ENCODE peak calls at places on chromosome 16, in six cellular contexts. One of them, this sample, is unnamed.

GRCh38 chr16:55444754-55445485 is 34.1 kb upstream of the MMP2 start:
- DNase-seq in NCI-H446 treated with DMSO at 0.1 percent for 48 hours: no peak
- DNase-seq in brain pericyte: no peak
- DNase-seq in T-helper 2 cell: no peak
- DNase-seq in fibroblast of pulmonary artery: no peak
- DNase-seq in renal cortical epithelial cell: no peak
- DNase-seq in this sample: no peak

GRCh38 chr16:79444522-79445040 is 156.0 kb downstream of the MAF start:
- DNase-seq in NCI-H446 treated with DMSO at 0.1 percent for 48 hours: no peak
- DNase-seq in brain pericyte: no peak
- DNase-seq in renal cortical epithelial cell: no peak
- DNase-seq in fibroblast of pulmonary artery: no peak
- DNase-seq in T-helper 2 cell: no peak
- DNase-seq in this sample: no peak

GRCh38 chr16:21997693-21998480 is 3.0 kb downstream of the PDZD9 start:
- DNase-seq in brain pericyte: no peak
- DNase-seq in NCI-H446 treated with DMSO at 0.1 percent for 48 hours: no peak
- DNase-seq in renal cortical epithelial cell: no peak
- DNase-seq in fibroblast of pulmonary artery: peak; percentile 52
- DNase-seq in T-helper 2 cell: no peak
- DNase-seq in this sample: no peak

GRCh38 chr16:87954361-87954760 is 3.1 kb downstream of the BANP start:
- DNase-seq in NCI-H446 treated with DMSO at 0.1 percent for 48 hours: no peak
- DNase-seq in brain pericyte: no peak
- DNase-seq in renal cortical epithelial cell: no peak
- DNase-seq in fibroblast of pulmonary artery: no peak
- DNase-seq in T-helper 2 cell: no peak
- DNase-seq in this sample: no peak

GRCh38 chr16:67415872-67416793 is at the start of gene ZDHHC1:
- DNase-seq in renal cortical epithelial cell: peak; percentile 44
- DNase-seq in brain pericyte: no peak
- DNase-seq in NCI-H446 treated with DMSO at 0.1 percent for 48 hours: no peak
- DNase-seq in fibroblast of pulmonary artery: peak; percentile 66
- DNase-seq in T-helper 2 cell: no peak
- DNase-seq in this sample: peak; percentile 51

GRCh38 chr16:68229431-68230175 is 6.3 kb downstream of the ESRP2 start:
- DNase-seq in brain pericyte: no peak
- DNase-seq in NCI-H446 treated with DMSO at 0.1 percent for 48 hours: peak; percentile 27
- DNase-seq in fibroblast of pulmonary artery: peak; percentile 76
- DNase-seq in T-helper 2 cell: no peak
- DNase-seq in renal cortical epithelial cell: peak; percentile 49
- DNase-seq in this sample: peak; percentile 62

GRCh38 chr16:49801290-49801689 is 54.6 kb downstream of the ZNF423 start:
- DNase-seq in T-helper 2 cell: no peak
- DNase-seq in renal cortical epithelial cell: no peak
- DNase-seq in fibroblast of pulmonary artery: no peak
- DNase-seq in brain pericyte: no peak
- DNase-seq in NCI-H446 treated with DMSO at 0.1 percent for 48 hours: no peak
- DNase-seq in this sample: no peak

GRCh38 chr16:85172465-85173071 is 60.3 kb upstream of the CIBAR2 start:
- DNase-seq in renal cortical epithelial cell: peak; percentile 15
- DNase-seq in NCI-H446 treated with DMSO at 0.1 percent for 48 hours: no peak
- DNase-seq in brain pericyte: no peak
- DNase-seq in T-helper 2 cell: no peak
- DNase-seq in fibroblast of pulmonary artery: peak; percentile 35
- DNase-seq in this sample: peak; percentile 48